ENCODE peak calls at places on chromosomes 6 and 20, in four cellular contexts. V, N, P and X are unnamed samples.
A peak's percentile ranks its signal among the peaks of the same experiment; 100 is the strongest.

GRCh38 chr6:79946242-79946641 is 1.1 kb downstream of the ELOVL4 start:
- DNase-seq in V (no peak), N (peak; percentile 39), P (no peak), X (no peak)

GRCh38 chr6:23446394-23447001 is 679.5 kb upstream of the NRSN1 start:
- DNase-seq in V (no peak), N (no peak), P (no peak), X (no peak)

GRCh38 chr20:4151991-4152695 is 136.8 kb upstream of the RNF24 start:
- DNase-seq in V (no peak), N (no peak), P (no peak), X (no peak)

GRCh38 chr6:73614802-73615201 is 39.0 kb downstream of the SLC17A5 start:
- DNase-seq in V (no peak), N (no peak), P (no peak), X (no peak)

GRCh38 chr20:10131612-10132345 is 86.9 kb upstream of the SNAP25 start:
- DNase-seq in V (peak; percentile 54), N (no peak), P (peak; percentile 71), X (peak; percentile 64)

GRCh38 chr6:35036828-35037095 is 104.4 kb downstream of the TCP11 start:
- DNase-seq in V (no peak), N (no peak), P (no peak), X (no peak)

GRCh38 chr20:25285856-25286798 is 38.2 kb downstream of the PYGB start:
- DNase-seq in V (peak; percentile 9), N (no peak), P (no peak), X (peak; percentile 6)

GRCh38 chr20:50286609-50287008 is 96.0 kb downstream of the CEBPB start:
- DNase-seq in V (peak; percentile 90), N (no peak), P (no peak), X (peak; percentile 59)

GRCh38 chr6:158417760-158418098 is 105.5 kb downstream of the TULP4 start:
- DNase-seq in V (no peak), N (no peak), P (no peak), X (no peak)

GRCh38 chr6:147297663-147298313 is 93.6 kb downstream of the STXBP5 start:
- DNase-seq in V (no peak), N (no peak), P (no peak), X (no peak)

GRCh38 chr6:135870722-135871121 is 19.2 kb downstream of the PDE7B start:
- DNase-seq in V (no peak), N (no peak), P (no peak), X (no peak)

GRCh38 chr6:150301871-150302800 is 66.7 kb upstream of the IYD start:
- DNase-seq in V (no peak), N (no peak), P (no peak), X (no peak)

GRCh38 chr6:159193923-159194322 is 24.7 kb downstream of the FNDC1 start:
- DNase-seq in V (no peak), N (no peak), P (no peak), X (no peak)

GRCh38 chr6:137816133-137816579 is 50.9 kb upstream of the TNFAIP3 start:
- DNase-seq in V (no peak), N (no peak), P (no peak), X (no peak)

GRCh38 chr20:10922941-10923340 is 249.1 kb upstream of the JAG1 start:
- DNase-seq in V (no peak), N (no peak), P (no peak), X (no peak)

GRCh38 chr20:24134284-24134683 is 145.7 kb upstream of the GGTLC1 start:
- DNase-seq in V (no peak), N (no peak), P (no peak), X (no peak)

GRCh38 chr20:50588034-50588736 is 78.0 kb downstream of the PTPN1 start:
- DNase-seq in V (peak; percentile 69), N (peak; percentile 40), P (peak; percentile 80), X (peak; percentile 71)

GRCh38 chr6:37477656-37478435 is 21.8 kb downstream of the CCDC167 start:
- DNase-seq in V (no peak), N (no peak), P (no peak), X (no peak)

GRCh38 chr6:113184736-113185135 is 672.4 kb upstream of the MARCKS start:
- DNase-seq in V (no peak), N (no peak), P (peak; percentile 64), X (peak; percentile 79)

GRCh38 chr20:46951405-46951804 is 56.8 kb downstream of the EYA2 start:
- DNase-seq in V (no peak), N (no peak), P (no peak), X (no peak)

GRCh38 chr6:12718025-12718424 is 1.5 kb downstream of the PHACTR1 start:
- DNase-seq in V (no peak), N (no peak), P (no peak), X (no peak)

GRCh38 chr6:8082954-8083858 is 19.0 kb upstream of the BLOC1S5 start:
- DNase-seq in V (no peak), N (no peak), P (no peak), X (no peak)

GRCh38 chr20:7792131-7792869 is 148.0 kb downstream of the HAO1 start:
- DNase-seq in V (no peak), N (no peak), P (no peak), X (no peak)

GRCh38 chr20:22566876-22567658 is 17.3 kb downstream of the FOXA2 start:
- DNase-seq in V (no peak), N (no peak), P (no peak), X (no peak)

GRCh38 chr6:123953920-123954319 is 150.3 kb downstream of the NKAIN2 start:
- DNase-seq in V (no peak), N (no peak), P (no peak), X (no peak)

GRCh38 chr20:35444226-35444625 is 6.2 kb upstream of the GDF5 start:
- DNase-seq in V (no peak), N (no peak), P (no peak), X (no peak)

GRCh38 chr20:7196481-7196880 is 429.0 kb downstream of the BMP2 start:
- DNase-seq in V (no peak), N (no peak), P (no peak), X (no peak)

GRCh38 chr6:170295519-170296422 is 4.9 kb upstream of the DLL1 start:
- DNase-seq in V (no peak), N (peak; percentile 81), P (peak; percentile 42), X (no peak)

GRCh38 chr6:38846361-38846760 is 131.2 kb downstream of the DNAH8 start:
- DNase-seq in V (no peak), N (no peak), P (no peak), X (no peak)

GRCh38 chr20:19911810-19912382 is 105.3 kb upstream of the NAA20 start:
- DNase-seq in V (no peak), N (no peak), P (no peak), X (no peak)

GRCh38 chr20:19917110-19917509 is 100.1 kb upstream of the NAA20 start:
- DNase-seq in V (no peak), N (no peak), P (no peak), X (no peak)

GRCh38 chr20:19915111-19915798 is 101.9 kb upstream of the NAA20 start:
- DNase-seq in V (peak; percentile 40), N (no peak), P (no peak), X (no peak)

GRCh38 chr20:19909696-19910095 is 107.5 kb upstream of the NAA20 start:
- DNase-seq in V (no peak), N (no peak), P (peak; percentile 77), X (peak; percentile 84)

DNA sequence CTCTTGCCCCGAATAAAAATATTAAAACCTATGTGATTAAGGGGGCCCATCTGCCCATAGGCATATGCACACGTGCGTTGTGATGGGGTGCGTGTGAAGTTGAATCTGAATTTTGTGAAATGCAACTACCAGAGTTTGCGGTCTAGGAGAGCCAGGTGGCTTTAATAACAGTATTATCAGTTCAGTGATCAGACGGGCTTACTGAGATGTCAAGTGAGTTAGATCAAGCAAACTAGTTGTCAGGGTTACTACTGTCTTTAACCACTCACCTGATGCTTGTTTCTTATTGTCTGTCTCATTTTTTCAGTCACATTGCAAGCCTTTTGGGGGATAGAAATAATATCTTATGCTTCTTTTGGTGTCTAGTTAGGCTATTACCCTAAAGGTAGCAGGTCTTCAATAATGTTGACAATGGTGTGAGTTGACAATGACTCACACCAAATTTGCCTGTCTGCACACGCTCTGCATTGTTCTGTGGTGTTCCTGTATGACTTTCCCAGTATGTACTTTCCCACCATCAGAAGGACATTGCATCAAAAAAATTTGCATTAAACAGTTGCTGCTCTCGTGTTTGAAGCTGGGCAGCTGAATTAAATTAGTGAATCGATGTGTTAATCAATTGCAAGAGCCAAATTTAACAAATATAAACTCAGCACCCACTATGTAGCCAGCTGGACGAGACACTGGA is 103.1 kb upstream of the NAA20 start:
- DNase-seq in V (no peak), N (no peak), P (no peak), X (no peak)
- H3K4me1 ChIP-seq in V (no peaks in the 10 kb centered on the region), N (peaks cover 3% of the 10 kb centered on the region), P (peaks cover 64% of the 10 kb centered on the region), X (peaks cover 89% of the 10 kb centered on the region)

DNA sequence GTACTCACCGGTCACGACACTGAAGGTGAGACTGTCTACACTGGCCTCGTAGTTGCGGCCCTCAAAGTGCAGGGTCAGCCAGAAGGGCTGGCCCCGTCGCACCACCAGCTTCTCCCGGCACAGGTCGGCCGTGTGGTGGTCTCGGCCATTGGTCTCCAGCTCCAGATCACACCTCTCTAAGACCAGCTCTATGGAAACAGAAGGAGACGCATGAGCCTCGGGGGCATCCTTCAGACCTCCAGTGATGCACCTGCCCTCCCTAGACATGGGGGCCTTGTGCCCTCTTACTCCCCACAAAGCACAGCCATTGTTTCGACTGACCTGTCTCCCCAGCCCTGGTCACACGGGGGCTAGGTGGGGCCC is 3.7 kb downstream of the TGM2 start:
- DNase-seq in V (no peak), N (no peak), P (no peak), X (no peak)
- H3K4me1 ChIP-seq in V (peaks cover 16% of the 10 kb centered on the region), N (no peaks in the 10 kb centered on the region), P (peaks cover 52% of the 10 kb centered on the region), X (peaks cover 89% of the 10 kb centered on the region)

GRCh38 chr6:105786890-105787655 is 299.1 kb upstream of the PRDM1 start:
- DNase-seq in V (no peak), N (no peak), P (no peak), X (no peak)
- H3K4me1 ChIP-seq in V (no peaks in the 10 kb centered on the region), N (no peaks in the 10 kb centered on the region), P (no peaks in the 10 kb centered on the region), X (peaks cover 5% of the 10 kb centered on the region)

DNA sequence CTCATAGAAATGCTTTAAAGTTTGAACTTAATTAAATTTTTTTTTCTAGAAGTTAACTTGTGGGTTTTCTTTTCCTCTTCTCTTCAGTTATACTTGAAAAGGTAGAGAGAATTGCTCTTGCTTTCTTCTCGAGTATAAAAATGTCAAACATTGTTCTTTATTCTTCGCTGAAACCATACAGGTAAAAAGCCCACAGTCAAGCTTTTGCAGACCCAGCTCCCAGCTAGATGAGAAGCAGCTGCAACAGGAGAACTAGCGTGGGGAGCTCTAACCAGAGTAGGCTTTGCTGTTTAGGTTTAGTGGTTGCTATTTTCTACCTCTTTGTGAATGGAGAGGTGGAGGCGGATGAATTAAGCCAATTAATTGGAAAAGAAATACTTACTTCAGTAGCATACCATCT is 102.7 kb downstream of the JARID2 start:
- DNase-seq in V (no peak), N (no peak), P (no peak), X (no peak)
- H3K4me1 ChIP-seq in V (no peaks in the 10 kb centered on the region), N (peaks cover 10% of the 10 kb centered on the region), P (peaks cover 28% of the 10 kb centered on the region), X (peaks cover 49% of the 10 kb centered on the region)